ENCODE peak calls at places on chromosomes 2 and 18, in six cellular contexts. H, L, A, V, T and I are unnamed samples.

GRCh38 chr2:66587216-66587615 is 152.3 kb downstream of the MEIS1 start:
- DNase-seq in V (no peak), A (no peak), L (peak; percentile 24), H (no peak), T (no peak), I (no peak)

GRCh38 chr2:125516496-125517109 is 1139.4 kb upstream of the GYPC start:
- DNase-seq in A (peak; percentile 35), T (peak; percentile 55), V (no peak), H (peak; percentile 15), L (no peak), I (no peak)

GRCh38 chr18:27843783-27844415 is 333.0 kb downstream of the CDH2 start:
- DNase-seq in V (peak; percentile 85), H (no peak), T (no peak), L (peak; percentile 87), A (no peak), I (no peak)

GRCh38 chr2:20213651-20214565 is 11.0 kb downstream of the SDC1 start:
- DNase-seq in V (no peak), L (no peak), A (no peak), H (no peak), T (peak; percentile 90), I (no peak)

GRCh38 chr2:144936442-144936841 is 416.5 kb upstream of the ZEB2 start:
- DNase-seq in L (no peak), H (no peak), T (no peak), A (no peak), V (no peak), I (no peak)

GRCh38 chr2:43052204-43052943 is 174.0 kb downstream of the ZFP36L2 start:
- DNase-seq in H (peak; percentile 27), L (peak; percentile 33), A (no peak), T (no peak), V (no peak), I (no peak)

GRCh38 chr2:231545105-231545902 is 15.1 kb upstream of the NMUR1 start:
- DNase-seq in V (peak; percentile 35), T (peak; percentile 91), A (peak; percentile 88), L (peak; percentile 87), H (no peak), I (no peak)

GRCh38 chr2:52976132-52976949 is 791.3 kb upstream of the CHAC2 start:
- DNase-seq in T (peak; percentile 46), V (peak; percentile 30), H (no peak), L (peak; percentile 17), A (no peak), I (no peak)

GRCh38 chr18:64645753-64646152 is 496.9 kb upstream of the LINC00305 start:
- DNase-seq in H (no peak), V (no peak), A (no peak), T (no peak), L (no peak), I (no peak)

GRCh38 chr2:21928292-21928691 is 804.5 kb downstream of the TDRD15 start:
- DNase-seq in V (no peak), A (no peak), T (no peak), L (no peak), H (no peak), I (no peak)

GRCh38 chr2:61456070-61456745 is 14.7 kb downstream of the USP34 start:
- DNase-seq in T (no peak), L (no peak), H (no peak), V (no peak), A (no peak), I (no peak)

GRCh38 chr2:6927186-6927585 is 10.0 kb downstream of the RNF144A start:
- DNase-seq in T (no peak), V (no peak), A (no peak), H (peak; percentile 17), L (no peak), I (no peak)

GRCh38 chr2:6823111-6823510 is 42.6 kb downstream of the CMPK2 start:
- DNase-seq in V (no peak), L (peak; percentile 68), H (no peak), T (no peak), A (no peak), I (no peak)

GRCh38 chr18:37188016-37188791 is 359.3 kb downstream of the KIAA1328 start:
- DNase-seq in T (no peak), L (peak; percentile 42), V (no peak), A (no peak), H (no peak), I (no peak)

GRCh38 chr2:240127351-240127750 is 8.8 kb downstream of the COPS9 start:
- DNase-seq in A (no peak), H (no peak), L (no peak), T (no peak), V (no peak), I (no peak)

GRCh38 chr2:112646102-112646719 is 472 bp downstream of the SLC20A1 start:
- DNase-seq in T (peak; percentile 55), V (peak; percentile 33), A (no peak), L (no peak), H (no peak), I (peak; percentile 30)

GRCh38 chr18:62164855-62165487 is 21.9 kb downstream of the PIGN start:
- DNase-seq in L (no peak), V (no peak), T (no peak), A (no peak), H (no peak), I (no peak)

GRCh38 chr2:200586644-200586975 is 796 bp downstream of the AOX1 start:
- DNase-seq in T (no peak), L (no peak), A (peak; percentile 8), V (no peak), H (no peak), I (no peak)

GRCh38 chr2:20496942-20497341 is 50.1 kb downstream of the RHOB start:
- DNase-seq in H (no peak), V (no peak), L (no peak), A (no peak), T (no peak), I (no peak)

GRCh38 chr2:217614498-217614897 is 388.3 kb downstream of the TNS1 start:
- DNase-seq in A (peak; percentile 57), V (no peak), H (no peak), T (no peak), L (no peak), I (no peak)

GRCh38 chr18:47594063-47594462 is 336.4 kb downstream of the SMAD2 start:
- DNase-seq in V (no peak), T (no peak), H (no peak), L (no peak), A (no peak), I (no peak)

GRCh38 chr18:76447268-76447890 is 47.7 kb downstream of the ZNF516 start:
- DNase-seq in T (no peak), L (no peak), A (no peak), H (no peak), V (no peak), I (no peak)

GRCh38 chr18:8484951-8485350 is 124.3 kb upstream of the RAB12 start:
- DNase-seq in V (no peak), H (no peak), T (no peak), L (no peak), A (no peak), I (no peak)

GRCh38 chr18:71784777-71785176 is 759.4 kb downstream of the CBLN2 start:
- DNase-seq in V (peak; percentile 51), H (peak; percentile 5), T (peak; percentile 40), L (no peak), A (peak; percentile 16), I (no peak)
- TF ChIP-seq CTCF in V (peak; percentile 62), H (no peak), T (peak; percentile 50), L (no peak), A (peak; percentile 43), I (peak; percentile 42)

DNA sequence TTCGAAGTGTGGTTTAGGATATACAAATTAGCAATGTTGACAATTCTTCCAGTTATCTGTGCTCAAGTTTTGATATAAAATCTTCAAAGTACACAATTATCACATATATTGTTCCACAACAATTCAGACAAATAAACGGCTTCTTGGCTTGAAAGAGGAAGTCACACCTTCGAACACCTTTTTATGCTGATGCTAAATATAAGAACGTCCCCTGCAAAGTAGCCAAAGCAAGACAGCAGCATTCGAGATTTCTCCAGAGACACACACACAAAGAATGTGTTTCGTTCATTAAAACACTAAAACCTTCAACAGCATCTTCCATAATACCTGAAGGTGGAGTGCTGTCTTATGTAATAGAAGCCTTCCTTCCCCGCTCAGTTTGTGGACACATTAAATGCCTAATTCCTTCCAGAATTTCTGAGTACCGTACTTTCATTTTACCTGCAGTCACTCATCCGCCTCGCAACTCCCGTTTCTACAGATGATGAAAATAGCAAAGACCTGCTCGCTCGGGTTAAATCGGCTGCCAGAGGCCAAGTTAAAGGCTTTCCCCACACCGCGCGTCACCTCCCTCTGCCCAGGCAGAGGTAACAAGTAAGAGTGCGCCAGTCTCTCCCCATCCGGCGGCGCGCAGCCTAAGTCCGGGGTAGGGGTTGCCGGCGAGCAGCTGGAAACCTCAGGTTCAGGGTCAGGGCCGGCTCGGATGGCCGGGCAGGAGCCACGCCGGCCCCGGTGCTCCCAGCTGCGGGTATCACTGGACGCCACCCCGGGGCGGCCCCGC is 847 bp downstream of the SERPINE2 start:
- DNase-seq in H (no peak), L (peak; percentile 49), V (peak; percentile 16), A (peak; percentile 45), T (peak; percentile 72), I (peak; percentile 51)
- TF ChIP-seq CTCF in H (no peak), L (no peak), V (no peak), A (no peak), T (no peak), I (no peak)

GRCh38 chr2:167331636-167332232 is 443.5 kb downstream of the XIRP2 start:
- DNase-seq in V (no peak), L (no peak), A (no peak), T (no peak), H (no peak), I (no peak)
- TF ChIP-seq CTCF in V (peak; percentile 13), L (no peak), A (no peak), T (no peak), H (no peak), I (peak; percentile 45)

DNA sequence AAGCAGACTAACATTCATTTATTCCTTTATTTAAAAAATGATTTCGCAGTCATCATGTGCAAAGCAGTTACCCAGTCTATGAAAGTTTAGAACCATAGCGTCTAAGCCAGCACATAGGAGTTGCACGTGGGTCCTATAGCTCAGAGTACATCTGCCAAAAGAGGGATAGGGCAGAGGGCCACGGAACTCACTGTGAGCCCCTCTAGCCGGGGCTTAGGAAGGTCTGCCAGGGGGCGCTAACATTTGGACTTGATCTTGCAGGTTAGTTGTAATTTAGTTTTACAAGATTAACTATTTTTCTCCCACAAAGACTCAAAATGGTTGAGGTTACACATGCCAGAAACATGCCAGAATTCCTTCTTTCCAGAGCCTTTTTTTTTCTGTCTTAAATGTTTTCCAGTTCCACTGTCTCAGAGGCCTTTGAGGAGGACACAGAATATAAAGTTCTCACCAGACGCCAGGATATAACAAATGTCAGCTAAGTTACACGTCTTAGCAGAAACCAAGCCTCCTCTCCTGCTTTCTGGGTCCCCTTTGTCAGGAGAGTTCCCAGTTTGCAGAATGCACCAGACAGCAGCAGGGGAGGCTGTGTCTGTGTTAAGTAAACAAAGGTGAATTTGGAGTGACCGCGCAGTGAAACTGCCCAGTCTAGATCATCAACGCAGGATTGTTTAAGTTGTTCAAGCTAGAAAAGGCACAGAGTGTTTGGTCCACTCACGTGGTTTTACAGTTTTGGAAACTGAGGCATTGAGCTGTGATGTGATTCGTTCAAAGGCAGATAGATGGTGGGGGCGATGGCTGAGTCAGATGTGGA is 292.0 kb downstream of the PRKCE start:
- DNase-seq in H (no peak), A (no peak), T (no peak), V (no peak), L (peak; percentile 51), I (no peak)
- TF ChIP-seq CTCF in H (no peak), A (no peak), T (no peak), V (no peak), L (no peak), I (peak; percentile 35)